ENCODE peak calls at places on chromosomes 3 and 15, in nine cellular contexts. One of them, this sample, is unnamed.

GRCh38 chr15:48643776-48644497 is 1.6 kb downstream of the FBN1 start:
- DNase-seq in uterus: no peak
- DNase-seq in ovary: no peak
- DNase-seq in A549: no peak
- DNase-seq in testis: no peak
- DNase-seq in breast epithelium: no peak
- DNase-seq in adrenal gland: no peak
- DNase-seq in lower leg skin: no peak
- DNase-seq in endothelial cell of umbilical vein: peak; percentile 48
- DNase-seq in this sample: no peak

GRCh38 chr15:58362262-58362922 is 69.4 kb upstream of the LIPC start:
- DNase-seq in breast epithelium: no peak
- DNase-seq in adrenal gland: no peak
- DNase-seq in lower leg skin: no peak
- DNase-seq in ovary: no peak
- DNase-seq in uterus: no peak
- DNase-seq in testis: no peak
- DNase-seq in endothelial cell of umbilical vein: no peak
- DNase-seq in A549: no peak
- DNase-seq in this sample: no peak

GRCh38 chr3:181330257-181330656 is 340.7 kb upstream of the DNAJC19 start:
- DNase-seq in lower leg skin: no peak
- DNase-seq in testis: no peak
- DNase-seq in breast epithelium: no peak
- DNase-seq in adrenal gland: no peak
- DNase-seq in ovary: no peak
- DNase-seq in A549: no peak
- DNase-seq in endothelial cell of umbilical vein: no peak
- DNase-seq in uterus: no peak
- DNase-seq in this sample: no peak

GRCh38 chr3:101036676-101037075 is 43.5 kb upstream of the ABI3BP start:
- DNase-seq in ovary: no peak
- DNase-seq in lower leg skin: no peak
- DNase-seq in uterus: no peak
- DNase-seq in breast epithelium: no peak
- DNase-seq in endothelial cell of umbilical vein: no peak
- DNase-seq in A549: no peak
- DNase-seq in testis: no peak
- DNase-seq in adrenal gland: no peak
- DNase-seq in this sample: no peak

GRCh38 chr3:172987268-172987667 is 153.8 kb downstream of the SPATA16 start:
- DNase-seq in testis: peak; percentile 23
- DNase-seq in uterus: no peak
- DNase-seq in adrenal gland: no peak
- DNase-seq in lower leg skin: no peak
- DNase-seq in A549: no peak
- DNase-seq in endothelial cell of umbilical vein: peak; percentile 10
- DNase-seq in ovary: no peak
- DNase-seq in breast epithelium: no peak
- DNase-seq in this sample: no peak

GRCh38 chr15:53446376-53446775 is 313.1 kb downstream of the WDR72 start:
- DNase-seq in adrenal gland: no peak
- DNase-seq in testis: no peak
- DNase-seq in breast epithelium: no peak
- DNase-seq in lower leg skin: no peak
- DNase-seq in A549: no peak
- DNase-seq in uterus: no peak
- DNase-seq in ovary: no peak
- DNase-seq in endothelial cell of umbilical vein: no peak
- DNase-seq in this sample: no peak

GRCh38 chr15:60444289-60444912 is 34.5 kb downstream of the ICE2 start:
- DNase-seq in adrenal gland: no peak
- DNase-seq in ovary: no peak
- DNase-seq in breast epithelium: no peak
- DNase-seq in lower leg skin: no peak
- DNase-seq in A549: peak; percentile 30
- DNase-seq in endothelial cell of umbilical vein: peak; percentile 35
- DNase-seq in testis: no peak
- DNase-seq in uterus: no peak
- DNase-seq in this sample: no peak

GRCh38 chr3:149393355-149394165 is 16.1 kb upstream of the TM4SF1 start:
- DNase-seq in endothelial cell of umbilical vein: peak; percentile 88
- DNase-seq in A549: peak; percentile 71
- DNase-seq in ovary: peak; percentile 48
- DNase-seq in lower leg skin: no peak
- DNase-seq in adrenal gland: peak; percentile 77
- DNase-seq in breast epithelium: peak; percentile 62
- DNase-seq in testis: peak; percentile 86
- DNase-seq in uterus: peak; percentile 50
- DNase-seq in this sample: no peak

GRCh38 chr3:119293761-119294401 is at the start of gene ARHGAP31:
- DNase-seq in testis: peak; percentile 57
- DNase-seq in lower leg skin: peak; percentile 93
- DNase-seq in adrenal gland: peak; percentile 66
- DNase-seq in endothelial cell of umbilical vein: peak; percentile 90
- DNase-seq in uterus: peak; percentile 60
- DNase-seq in ovary: peak; percentile 68
- DNase-seq in breast epithelium: peak; percentile 47
- DNase-seq in A549: peak; percentile 49
- DNase-seq in this sample: peak; percentile 15

GRCh38 chr3:138449490-138449889 is 15.1 kb downstream of the ESYT3 start:
- DNase-seq in A549: no peak
- DNase-seq in testis: no peak
- DNase-seq in ovary: no peak
- DNase-seq in uterus: no peak
- DNase-seq in lower leg skin: no peak
- DNase-seq in adrenal gland: no peak
- DNase-seq in endothelial cell of umbilical vein: no peak
- DNase-seq in breast epithelium: no peak
- DNase-seq in this sample: no peak

GRCh38 chr3:50274371-50275104 is 4.3 kb upstream of the LSMEM2 start:
- DNase-seq in lower leg skin: peak; percentile 94
- DNase-seq in adrenal gland: peak; percentile 85
- DNase-seq in endothelial cell of umbilical vein: peak; percentile 70
- DNase-seq in testis: peak; percentile 74
- DNase-seq in ovary: peak; percentile 60
- DNase-seq in breast epithelium: peak; percentile 53
- DNase-seq in uterus: no peak
- DNase-seq in A549: peak; percentile 50
- DNase-seq in this sample: no peak

GRCh38 chr3:112297714-112298113 is 3.7 kb upstream of the SLC9C1 start:
- DNase-seq in breast epithelium: no peak
- DNase-seq in adrenal gland: no peak
- DNase-seq in ovary: no peak
- DNase-seq in lower leg skin: no peak
- DNase-seq in A549: no peak
- DNase-seq in endothelial cell of umbilical vein: peak; percentile 8
- DNase-seq in testis: no peak
- DNase-seq in uterus: no peak
- DNase-seq in this sample: no peak

DNA sequence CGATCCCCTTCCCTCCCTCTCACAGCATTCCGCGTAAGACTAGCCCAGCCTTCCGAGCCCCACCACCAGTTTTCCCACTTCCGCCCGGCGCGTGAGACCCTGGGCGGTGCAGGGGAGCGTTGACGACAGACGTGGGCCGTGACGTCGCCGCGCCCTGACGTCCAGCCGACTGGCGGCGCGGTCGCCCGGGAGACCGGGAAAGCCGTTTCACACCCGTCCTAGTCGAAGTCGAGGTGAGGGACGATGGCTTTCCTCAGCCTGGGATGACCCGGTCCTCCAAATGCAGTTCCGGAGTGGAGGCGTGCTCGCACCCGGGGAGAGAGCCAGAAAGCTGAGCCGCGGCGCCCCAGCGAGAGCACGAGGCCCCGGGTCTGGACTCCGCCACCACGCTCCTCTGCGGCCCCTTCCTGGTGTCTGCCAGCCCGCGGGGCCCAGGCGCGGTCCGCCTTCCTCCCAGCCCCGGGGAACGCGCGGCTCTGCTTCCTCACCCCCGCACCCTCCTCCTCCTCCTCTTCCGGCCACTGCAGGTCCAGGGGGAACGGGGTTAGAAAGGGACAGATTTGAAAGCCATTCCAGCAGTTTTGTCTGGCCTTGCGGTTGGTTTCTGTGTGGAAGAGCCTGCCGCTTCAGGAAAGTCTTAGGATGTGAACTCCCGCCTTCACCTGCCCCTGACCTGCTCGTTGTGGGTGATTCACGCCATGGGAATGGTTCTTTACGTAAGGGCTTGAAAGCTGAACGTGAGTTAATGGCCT is at the start of gene LEKR1:
- DNase-seq in A549: peak; percentile 73
- DNase-seq in adrenal gland: peak; percentile 93
- DNase-seq in testis: peak; percentile 93
- DNase-seq in lower leg skin: peak; percentile 95
- DNase-seq in endothelial cell of umbilical vein: peak; percentile 89
- DNase-seq in ovary: peak; percentile 88
- DNase-seq in breast epithelium: peak; percentile 70
- DNase-seq in uterus: peak; percentile 82
- DNase-seq in this sample: no peak
- TF ChIP-seq POLR2A in A549: peak; percentile 62
- TF ChIP-seq POLR2A in adrenal gland: peak; percentile 67
- TF ChIP-seq POLR2A in testis: peak; percentile 43
- TF ChIP-seq POLR2A in lower leg skin: no peak
- TF ChIP-seq POLR2A in endothelial cell of umbilical vein: peak; percentile 53
- TF ChIP-seq POLR2A in ovary: peak; percentile 76
- TF ChIP-seq POLR2A in breast epithelium: peak; percentile 68
- TF ChIP-seq POLR2A in uterus: peak; percentile 55
- TF ChIP-seq POLR2A in this sample: no peak

GRCh38 chr15:85047271-85047948 is 65.8 kb downstream of the PDE8A start:
- DNase-seq in adrenal gland: peak; percentile 58
- DNase-seq in lower leg skin: no peak
- DNase-seq in ovary: peak; percentile 48
- DNase-seq in breast epithelium: no peak
- DNase-seq in A549: peak; percentile 94
- DNase-seq in endothelial cell of umbilical vein: peak; percentile 97
- DNase-seq in testis: no peak
- DNase-seq in uterus: no peak
- DNase-seq in this sample: no peak
- TF ChIP-seq POLR2A in adrenal gland: no peak
- TF ChIP-seq POLR2A in lower leg skin: no peak
- TF ChIP-seq POLR2A in ovary: no peak
- TF ChIP-seq POLR2A in breast epithelium: no peak
- TF ChIP-seq POLR2A in A549: no peak
- TF ChIP-seq POLR2A in endothelial cell of umbilical vein: peak; percentile 69
- TF ChIP-seq POLR2A in testis: no peak
- TF ChIP-seq POLR2A in uterus: no peak
- TF ChIP-seq POLR2A in this sample: no peak

GRCh38 chr3:122074621-122075265 is 19.6 kb downstream of the CD86 start:
- DNase-seq in testis: no peak
- DNase-seq in ovary: no peak
- DNase-seq in uterus: no peak
- DNase-seq in breast epithelium: no peak
- DNase-seq in A549: no peak
- DNase-seq in endothelial cell of umbilical vein: no peak
- DNase-seq in lower leg skin: no peak
- DNase-seq in adrenal gland: peak; percentile 56
- DNase-seq in this sample: no peak
- TF ChIP-seq POLR2A in testis: no peak
- TF ChIP-seq POLR2A in ovary: no peak
- TF ChIP-seq POLR2A in uterus: no peak
- TF ChIP-seq POLR2A in breast epithelium: no peak
- TF ChIP-seq POLR2A in A549: no peak
- TF ChIP-seq POLR2A in endothelial cell of umbilical vein: no peak
- TF ChIP-seq POLR2A in lower leg skin: no peak
- TF ChIP-seq POLR2A in adrenal gland: no peak
- TF ChIP-seq POLR2A in this sample: no peak

GRCh38 chr3:184174646-184175492 is at the start of gene AP2M1:
- DNase-seq in ovary: peak; percentile 98
- DNase-seq in breast epithelium: peak; percentile 99
- DNase-seq in endothelial cell of umbilical vein: peak; percentile 100
- DNase-seq in testis: peak; percentile 99
- DNase-seq in adrenal gland: peak; percentile 99
- DNase-seq in uterus: peak; percentile 99
- DNase-seq in lower leg skin: peak; percentile 99
- DNase-seq in A549: peak; percentile 84
- DNase-seq in this sample: peak; percentile 94
- TF ChIP-seq POLR2A in ovary: peak; percentile 70
- TF ChIP-seq POLR2A in breast epithelium: peak; percentile 71
- TF ChIP-seq POLR2A in endothelial cell of umbilical vein: peak; percentile 91
- TF ChIP-seq POLR2A in testis: peak; percentile 69
- TF ChIP-seq POLR2A in adrenal gland: peak; percentile 89
- TF ChIP-seq POLR2A in uterus: peak; percentile 90
- TF ChIP-seq POLR2A in lower leg skin: peak; percentile 40
- TF ChIP-seq POLR2A in A549: peak; percentile 73
- TF ChIP-seq POLR2A in this sample: peak; percentile 79